ENCODE peak calls at places on chromosomes 4 and X, in nine cellular contexts. B is MM.1S, P is tibial artery, O is A549, R is right lobe of liver, Z is right atrium auricular region, E is suprapubic skin, W is mesenchymal stem cell, H is astrocyte. S is an unnamed sample. For H3K4me1, the result is how much of the 10 kb centered on the place peaks cover.

GRCh38 chr4:4865705-4866123 is 6.2 kb downstream of the MSX1 start:
- DNase-seq in E (no peak), P (no peak), R (no peak), H (no peak), W (no peak), B (no peak), Z (no peak), O (no peak), S (no peak)

GRCh38 chr4:3644849-3645627 is 112.8 kb upstream of the LRPAP1 start:
- DNase-seq in Z (no peak), O (peak), E (peak), P (peak), H (peak), B (no peak), R (no peak), W (peak), S (no peak)

GRCh38 chrX:16822723-16823122 is 36.5 kb downstream of the TXLNG start:
- DNase-seq in B (no peak), O (no peak), P (no peak), W (peak), H (peak), E (no peak), R (no peak), Z (no peak), S (no peak)

GRCh38 chrX:57074458-57074857 is 46.9 kb downstream of the SPIN2B start:
- DNase-seq in H (no peak), R (no peak), W (no peak), O (no peak), B (no peak), E (no peak), P (no peak), Z (no peak), S (no peak)

GRCh38 chr4:2048831-2049230 is 10.3 kb upstream of the NAT8L start:
- DNase-seq in P (no peak), O (no peak), Z (no peak), W (no peak), E (no peak), R (peak), B (no peak), H (no peak), S (no peak)

GRCh38 chr4:42673084-42673429 is 16.2 kb upstream of the ATP8A1 start:
- DNase-seq in W (peak), H (peak), E (no peak), R (no peak), P (no peak), B (no peak), O (no peak), Z (peak), S (peak)

GRCh38 chrX:154369453-154370299 is 4.8 kb downstream of the FLNA start:
- DNase-seq in H (peak), R (no peak), Z (peak), O (peak), B (no peak), E (no peak), W (peak), P (peak), S (peak)

GRCh38 chr4:157550028-157550427 is 329.5 kb downstream of the GRIA2 start:
- DNase-seq in E (no peak), O (no peak), B (no peak), Z (no peak), W (no peak), P (no peak), H (no peak), R (no peak), S (no peak)

GRCh38 chr4:84965558-84966381 is 720 bp downstream of the WDFY3 start:
- DNase-seq in B (no peak), Z (no peak), P (peak), O (peak), R (peak), W (peak), E (peak), H (no peak), S (peak)

DNA sequence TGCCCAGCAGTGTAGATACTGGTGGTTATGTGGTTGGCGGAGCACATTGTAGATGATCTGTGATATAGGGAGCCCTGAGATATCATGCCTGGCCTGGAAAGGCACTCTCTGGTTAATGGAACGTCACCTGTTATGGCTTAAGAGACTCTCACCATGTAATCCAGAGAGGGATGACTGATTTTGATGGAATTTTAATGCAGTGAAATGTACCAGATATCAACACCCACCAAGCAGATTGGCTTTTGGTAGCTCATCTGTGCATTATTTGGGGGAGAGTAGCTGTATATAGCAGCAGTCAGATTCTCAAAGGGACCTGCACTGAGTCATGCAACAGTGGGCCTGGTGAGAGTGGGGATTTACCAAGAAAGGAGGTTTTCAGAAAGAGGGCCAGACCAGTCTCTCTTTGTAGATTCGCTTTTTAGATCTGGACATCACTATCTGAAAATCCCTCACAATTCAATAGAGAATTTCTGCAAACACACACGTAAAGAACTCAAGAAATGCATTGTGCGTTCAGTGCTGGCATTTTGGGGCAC is 17.3 kb downstream of the TSC22D3 start:
- DNase-seq in W (no peak), O (no peak), B (no peak), P (no peak), R (no peak), H (no peak), Z (no peak), E (no peak), S (no peak)
- H3K27ac ChIP-seq in W (no peak), O (no peak), B (no peak), P (no peak), R (no peak), H (no peak), Z (no peak), E (no peak), S (no peak)

DNA sequence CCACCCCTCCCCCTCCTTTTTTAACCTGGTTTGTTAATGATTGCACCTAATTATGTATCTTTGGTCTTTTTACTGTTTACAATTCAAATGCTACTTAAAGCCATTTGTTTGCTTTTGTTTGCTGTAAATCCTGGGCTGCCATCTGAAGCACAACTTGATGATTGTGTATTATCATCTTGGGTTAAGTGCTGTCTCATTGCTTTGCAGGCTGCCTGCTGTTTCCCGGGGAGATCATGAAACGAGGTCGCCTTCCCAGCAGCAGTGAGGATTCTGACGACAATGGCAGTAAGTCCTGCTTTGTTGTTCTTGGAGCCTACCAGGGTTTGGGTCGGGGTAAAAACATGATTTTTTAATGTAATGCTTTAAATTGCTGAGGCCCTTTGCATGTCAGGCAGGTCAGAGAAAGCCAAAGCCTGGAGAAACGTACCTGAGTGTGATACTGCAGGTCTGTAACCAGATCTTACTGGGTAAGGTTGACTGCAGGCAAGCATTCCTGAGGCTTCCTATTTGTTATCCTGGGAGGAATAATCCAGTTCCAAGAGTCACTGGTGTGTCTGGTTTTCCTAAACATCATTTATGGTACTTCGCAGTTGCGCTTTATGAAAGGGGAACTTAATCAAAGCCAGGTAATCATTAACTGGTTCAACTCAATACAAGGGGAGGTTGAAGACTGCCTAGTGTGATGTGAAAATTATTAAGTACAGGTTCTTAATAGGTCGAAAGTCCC is 22.2 kb downstream of the JADE1 start:
- DNase-seq in H (peak), P (no peak), R (no peak), E (no peak), W (peak), O (no peak), Z (no peak), B (no peak), S (peak)
- H3K4me1 ChIP-seq in H (under half), P (under half), R (under half), E (under half), W (under half), O (under half), Z (under half), B (half or more), S (half or more)

DNA sequence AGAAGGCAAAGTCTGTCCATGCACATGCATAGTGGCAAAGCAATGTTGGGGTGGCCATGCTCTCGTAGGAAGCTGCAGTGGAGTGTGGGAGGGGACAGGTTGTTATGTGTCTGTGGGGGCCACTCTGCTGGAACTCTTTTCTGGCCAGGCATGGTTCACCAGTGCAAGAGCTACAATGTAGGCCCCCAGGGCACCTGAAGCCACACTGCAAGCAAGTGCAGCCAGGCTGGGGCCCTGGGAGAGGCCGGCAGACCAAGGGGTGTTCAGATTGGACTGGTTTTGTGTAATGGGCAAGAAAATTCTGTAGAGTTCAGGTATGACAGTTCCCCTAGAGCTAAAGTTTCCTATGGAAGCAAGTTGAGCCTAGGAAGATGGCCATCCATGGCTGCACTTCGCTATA is 97.0 kb upstream of the ZC4H2 start:
- DNase-seq in P (no peak), H (no peak), W (no peak), B (no peak), E (no peak), Z (no peak), R (no peak), O (no peak), S (no peak)
- H3K4me3 ChIP-seq in P (no peak), H (no peak), W (no peak), B (no peak), E (no peak), Z (no peak), R (no peak), O (no peak), S (no peak)

GRCh38 chr4:38132140-38132673 is 172.0 kb downstream of the PTTG2 start:
- DNase-seq in W (peak), R (no peak), H (peak), Z (peak), O (no peak), P (no peak), E (peak), B (peak), S (no peak)
- H3K27ac ChIP-seq in W (peak), R (peak), H (peak), Z (peak), O (peak), P (peak), E (peak), B (peak), S (peak)

DNA sequence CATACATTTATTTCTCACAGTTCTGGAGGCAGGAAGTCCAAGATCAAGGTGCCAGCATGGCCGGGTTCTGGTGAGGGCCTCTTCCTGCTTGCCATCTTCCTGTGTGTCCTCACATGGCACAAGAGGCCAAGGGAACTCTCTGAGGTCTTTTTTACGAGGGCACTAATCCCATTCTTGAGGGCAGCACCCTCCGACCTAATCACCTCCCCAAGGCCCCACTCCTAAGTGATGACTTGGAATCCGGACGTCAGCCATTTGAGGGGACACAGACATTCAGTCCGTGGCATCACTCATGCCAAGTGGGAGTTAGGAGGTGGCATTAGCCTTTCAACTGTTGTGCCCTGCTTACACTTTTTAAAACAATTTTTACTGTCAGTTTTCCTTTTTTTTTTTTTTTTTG is 27.3 kb downstream of the MAN2B2 start:
- DNase-seq in Z (no peak), B (no peak), W (no peak), O (no peak), R (no peak), E (no peak), P (no peak), H (no peak), S (no peak)
- H3K4me1 ChIP-seq in Z (under half), B (under half), W (under half), O (under half), R (under half), E (under half), P (under half), H (under half), S (under half)

DNA sequence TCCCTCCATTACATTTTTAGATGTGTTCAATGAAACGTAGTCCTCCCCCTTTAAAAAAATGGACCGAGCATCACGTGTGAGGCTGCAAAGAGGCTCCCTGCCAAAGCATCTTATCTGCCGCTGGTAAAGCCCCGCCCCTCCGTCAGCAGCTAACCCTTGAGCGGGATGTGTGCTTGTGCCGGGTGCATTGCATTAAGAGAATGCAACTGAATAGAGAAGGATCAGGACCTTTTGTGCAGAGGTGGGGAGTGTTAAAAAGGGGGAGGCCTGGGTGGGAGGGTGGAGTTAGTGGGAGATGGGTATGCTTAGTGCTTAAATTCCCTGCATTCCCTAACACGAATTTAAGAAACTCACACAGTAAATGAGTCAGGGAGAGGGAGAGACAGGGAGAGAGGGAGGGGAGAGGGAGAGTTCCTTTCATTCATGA is 66.0 kb downstream of the TBL1X start:
- DNase-seq in R (peak), P (peak), O (peak), W (peak), H (peak), E (no peak), B (no peak), Z (peak), S (peak)
- H3K4me3 ChIP-seq in R (no peak), P (no peak), O (no peak), W (peak), H (peak), E (no peak), B (no peak), Z (no peak), S (no peak)

GRCh38 chr4:183287309-183287659 is 32.8 kb downstream of the CLDN22 start:
- DNase-seq in H (no peak), R (no peak), E (no peak), W (no peak), P (no peak), O (no peak), Z (no peak), B (no peak), S (no peak)

GRCh38 chr4:183288955-183289354 is 31.1 kb downstream of the CLDN22 start:
- DNase-seq in P (no peak), E (no peak), W (no peak), O (no peak), B (no peak), H (no peak), R (no peak), Z (no peak), S (no peak)

GRCh38 chr4:183286590-183287308 is 33.3 kb downstream of the CLDN22 start:
- DNase-seq in O (no peak), P (no peak), R (no peak), Z (no peak), W (no peak), E (no peak), B (no peak), H (no peak), S (no peak)

GRCh38 chr4:183285886-183286285 is 34.2 kb downstream of the CLDN22 start:
- DNase-seq in B (no peak), E (no peak), P (no peak), H (no peak), R (no peak), Z (no peak), O (no peak), W (no peak), S (no peak)

GRCh38 chr4:183287677-183288076 is 32.4 kb downstream of the CLDN22 start:
- DNase-seq in B (no peak), Z (no peak), H (no peak), R (no peak), W (no peak), P (no peak), O (no peak), E (no peak), S (no peak)
- H3K27ac ChIP-seq in B (no peak), Z (no peak), H (no peak), R (peak), W (peak), P (no peak), O (no peak), E (no peak), S (no peak)

GRCh38 chrX:118499295-118499694 is 3.7 kb downstream of the DOCK11 start:
- DNase-seq in O (no peak), E (no peak), R (no peak), W (no peak), B (no peak), P (no peak), H (no peak), Z (no peak), S (no peak)
- H3K4me1 ChIP-seq in O (under half), E (under half), R (under half), W (under half), B (under half), P (under half), H (under half), Z (under half), S (under half)

GRCh38 chr4:108624263-108625056 is 4.1 kb downstream of the RPL34 start:
- DNase-seq in W (no peak), Z (no peak), E (no peak), R (no peak), B (no peak), H (no peak), O (no peak), P (no peak), S (no peak)
- H3K4me3 ChIP-seq in W (peak), Z (no peak), E (no peak), R (no peak), B (no peak), H (peak), O (no peak), P (no peak), S (no peak)

GRCh38 chr4:155672342-155672741 is 5.7 kb downstream of the GUCY1A1 start:
- DNase-seq in P (no peak), E (no peak), W (no peak), O (no peak), R (no peak), H (no peak), Z (no peak), B (no peak), S (no peak)

GRCh38 chr4:155673453-155673979 is 6.9 kb downstream of the GUCY1A1 start:
- DNase-seq in E (no peak), H (no peak), P (no peak), W (no peak), B (no peak), R (no peak), O (no peak), Z (no peak), S (no peak)

GRCh38 chr4:155675709-155676429 is 9.2 kb downstream of the GUCY1A1 start:
- DNase-seq in O (no peak), E (no peak), B (peak), H (no peak), P (no peak), R (no peak), Z (no peak), W (peak), S (no peak)

GRCh38 chr4:155676430-155676825 is 9.8 kb downstream of the GUCY1A1 start:
- DNase-seq in O (no peak), B (no peak), H (no peak), Z (no peak), W (peak), E (no peak), P (no peak), R (no peak), S (no peak)

GRCh38 chr4:155674669-155675071 is 8.0 kb downstream of the GUCY1A1 start:
- DNase-seq in Z (no peak), O (no peak), R (no peak), H (no peak), E (no peak), B (no peak), W (no peak), P (no peak), S (no peak)
- H3K27ac ChIP-seq in Z (no peak), O (no peak), R (no peak), H (no peak), E (no peak), B (no peak), W (no peak), P (peak), S (no peak)